ENCODE peak calls at places on chromosomes 1 and 21, in eight cellular contexts. R, N, Z, J, D, M, T and F are unnamed samples.

GRCh38 chr1:93910305-93910704 is 1.1 kb upstream of the GCLM start:
- DNase-seq in R (no peak), N (no peak), Z (no peak), J (no peak), D (no peak), M (no peak), T (no peak), F (no peak)

GRCh38 chr1:200258447-200259375 is 151.1 kb downstream of the ZNF281 start:
- DNase-seq in R (no peak), N (no peak), Z (no peak), J (peak), D (no peak), M (peak), T (no peak), F (no peak)

GRCh38 chr1:2248127-2248826 is 20.2 kb downstream of the SKI start:
- DNase-seq in R (no peak), N (peak), Z (no peak), J (no peak), D (no peak), M (no peak), T (peak), F (no peak)

GRCh38 chr1:48853006-48853405 is 76.3 kb upstream of the BEND5 start:
- DNase-seq in R (no peak), N (no peak), Z (no peak), J (peak), D (peak), M (no peak), T (no peak), F (no peak)

GRCh38 chr21:31888936-31889371 is 16.1 kb downstream of the HUNK start:
- DNase-seq in R (no peak), N (no peak), Z (no peak), J (no peak), D (no peak), M (no peak), T (no peak), F (no peak)

GRCh38 chr1:20603473-20604464 is 14.9 kb downstream of the CDA start:
- DNase-seq in R (no peak), N (no peak), Z (no peak), J (peak), D (no peak), M (no peak), T (no peak), F (no peak)

GRCh38 chr1:10122926-10123325 is 87.4 kb upstream of the KIF1B start:
- DNase-seq in R (no peak), N (no peak), Z (no peak), J (peak), D (peak), M (no peak), T (no peak), F (peak)

GRCh38 chr1:119081267-119081666 is 59.2 kb downstream of the WARS2 start:
- DNase-seq in R (no peak), N (no peak), Z (no peak), J (peak), D (peak), M (no peak), T (no peak), F (no peak)

GRCh38 chr1:17597651-17598050 is 58.2 kb downstream of the ARHGEF10L start:
- DNase-seq in R (no peak), N (no peak), Z (no peak), J (no peak), D (no peak), M (no peak), T (no peak), F (no peak)

GRCh38 chr1:33464552-33464951 is 7.9 kb upstream of the ZSCAN20 start:
- DNase-seq in R (no peak), N (no peak), Z (no peak), J (no peak), D (no peak), M (no peak), T (no peak), F (no peak)

GRCh38 chr1:1082239-1083180 is 8.4 kb upstream of the RNF223 start:
- DNase-seq in R (peak), N (peak), Z (peak), J (no peak), D (no peak), M (no peak), T (no peak), F (no peak)

GRCh38 chr1:204102029-204102611 is 29.2 kb downstream of the SOX13 start:
- DNase-seq in R (no peak), N (no peak), Z (no peak), J (no peak), D (no peak), M (no peak), T (no peak), F (no peak)

GRCh38 chr1:1088801-1089680 is 14.9 kb upstream of the RNF223 start:
- DNase-seq in R (no peak), N (no peak), Z (peak), J (no peak), D (no peak), M (no peak), T (no peak), F (no peak)

GRCh38 chr1:25927541-25928265 is 21.5 kb upstream of the STMN1 start:
- DNase-seq in R (no peak), N (no peak), Z (no peak), J (no peak), D (no peak), M (no peak), T (no peak), F (no peak)

GRCh38 chr1:239977414-239977813 is 114.3 kb upstream of the FMN2 start:
- DNase-seq in R (no peak), N (no peak), Z (no peak), J (no peak), D (no peak), M (no peak), T (no peak), F (no peak)

GRCh38 chr1:182173791-182174190 is 112.3 kb upstream of the ZNF648 start:
- DNase-seq in R (peak), N (peak), Z (peak), J (no peak), D (no peak), M (no peak), T (peak), F (no peak)

GRCh38 chr1:88736633-88737248 is 52.7 kb downstream of the PKN2 start:
- DNase-seq in R (no peak), N (no peak), Z (no peak), J (peak), D (no peak), M (peak), T (no peak), F (no peak)

GRCh38 chr1:100036718-100037664 is 67.2 kb downstream of the SLC35A3 start:
- DNase-seq in R (no peak), N (no peak), Z (no peak), J (peak), D (no peak), M (peak), T (no peak), F (no peak)

DNA sequence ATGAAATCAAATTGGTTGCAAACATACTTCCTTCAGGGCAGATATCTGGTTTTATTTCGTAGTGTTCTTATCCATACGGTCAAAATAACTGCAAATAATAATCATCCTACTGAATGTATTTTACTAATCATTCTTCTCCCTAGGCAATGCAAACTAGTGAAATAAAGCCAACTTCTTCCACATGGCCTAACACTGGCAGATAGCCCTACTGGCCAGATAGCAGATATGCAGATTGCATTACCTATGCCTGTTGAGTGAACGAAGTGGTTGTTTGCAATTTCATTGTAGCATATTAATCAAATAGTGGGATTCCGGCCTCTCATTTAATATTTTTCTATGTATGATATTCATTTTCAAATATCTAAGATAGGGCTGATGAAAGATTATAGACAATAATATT is 116.2 kb downstream of the CENPF start:
- DNase-seq in R (no peak), N (no peak), Z (no peak), J (no peak), D (no peak), M (no peak), T (no peak), F (no peak)
- TF ChIP-seq CTCF in R (no peak), N (no peak), Z (no peak), J (peak), D (peak), M (no peak), T (no peak), F (peak)

GRCh38 chr1:113390871-113391642 is 742 bp downstream of the MAGI3 start:
- DNase-seq in R (peak), N (peak), Z (peak), J (peak), D (no peak), M (peak), T (peak), F (no peak)

GRCh38 chr1:113391643-113392271 is 1.4 kb downstream of the MAGI3 start:
- DNase-seq in R (peak), N (peak), Z (no peak), J (no peak), D (no peak), M (peak), T (no peak), F (no peak)

GRCh38 chr1:113394863-113395259 is 4.5 kb downstream of the MAGI3 start:
- DNase-seq in R (no peak), N (no peak), Z (no peak), J (no peak), D (no peak), M (no peak), T (no peak), F (no peak)

GRCh38 chr1:113394043-113394862 is 3.9 kb downstream of the MAGI3 start:
- DNase-seq in R (no peak), N (no peak), Z (no peak), J (no peak), D (no peak), M (no peak), T (no peak), F (no peak)

DNA sequence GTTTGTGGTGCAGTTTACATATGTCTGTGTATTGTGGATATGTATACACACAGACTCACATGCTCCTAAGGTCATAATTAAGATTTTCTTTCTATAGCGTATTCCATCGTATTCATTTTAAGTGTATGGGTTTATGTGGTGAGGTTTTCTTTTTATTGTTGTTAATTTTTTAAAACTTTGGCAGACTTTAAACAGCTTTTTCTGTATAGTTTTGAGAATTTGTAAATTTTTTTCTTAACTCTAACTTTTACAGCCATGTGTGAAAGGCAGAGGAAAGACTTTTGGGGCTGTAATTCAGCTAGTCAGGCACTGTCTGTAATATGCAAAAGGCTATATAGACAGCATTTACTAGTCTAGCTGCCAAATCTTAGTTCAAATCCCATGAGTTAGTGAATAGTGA is 2.2 kb downstream of the MAGI3 start:
- DNase-seq in R (no peak), N (no peak), Z (no peak), J (no peak), D (no peak), M (no peak), T (no peak), F (no peak)
- H3K4me3 ChIP-seq in R (no peak), N (peak), Z (peak), J (no peak), D (peak), M (no peak), T (peak), F (peak)

GRCh38 chr21:43919871-43920801 is 55.1 kb downstream of the AGPAT3 start:
- DNase-seq in R (no peak), N (no peak), Z (peak), J (no peak), D (no peak), M (peak), T (no peak), F (no peak)

GRCh38 chr21:43922949-43923348 is 57.9 kb downstream of the AGPAT3 start:
- DNase-seq in R (no peak), N (peak), Z (no peak), J (no peak), D (no peak), M (no peak), T (no peak), F (no peak)

GRCh38 chr21:43921979-43922945 is 57.2 kb downstream of the AGPAT3 start:
- DNase-seq in R (peak), N (no peak), Z (peak), J (peak), D (no peak), M (peak), T (no peak), F (no peak)

GRCh38 chr21:43923391-43923790 is 58.4 kb downstream of the AGPAT3 start:
- DNase-seq in R (no peak), N (no peak), Z (no peak), J (peak), D (no peak), M (no peak), T (no peak), F (peak)

GRCh38 chr21:43921602-43921978 is 56.6 kb downstream of the AGPAT3 start:
- DNase-seq in R (no peak), N (no peak), Z (peak), J (no peak), D (no peak), M (peak), T (no peak), F (no peak)
- TF ChIP-seq CTCF in R (no peak), N (no peak), Z (no peak), J (no peak), D (no peak), M (no peak), T (no peak), F (no peak)

GRCh38 chr1:50979964-50980363 is 9.9 kb downstream of the CDKN2C start:
- DNase-seq in R (no peak), N (no peak), Z (no peak), J (no peak), D (no peak), M (no peak), T (no peak), F (no peak)

GRCh38 chr1:50980505-50980904 is 10.5 kb downstream of the CDKN2C start:
- DNase-seq in R (no peak), N (no peak), Z (no peak), J (no peak), D (no peak), M (no peak), T (no peak), F (no peak)

GRCh38 chr1:50977575-50978143 is 7.6 kb downstream of the CDKN2C start:
- DNase-seq in R (peak), N (peak), Z (peak), J (peak), D (no peak), M (peak), T (peak), F (no peak)

GRCh38 chr1:50978144-50978851 is 8.3 kb downstream of the CDKN2C start:
- DNase-seq in R (peak), N (peak), Z (peak), J (peak), D (no peak), M (peak), T (peak), F (no peak)

DNA sequence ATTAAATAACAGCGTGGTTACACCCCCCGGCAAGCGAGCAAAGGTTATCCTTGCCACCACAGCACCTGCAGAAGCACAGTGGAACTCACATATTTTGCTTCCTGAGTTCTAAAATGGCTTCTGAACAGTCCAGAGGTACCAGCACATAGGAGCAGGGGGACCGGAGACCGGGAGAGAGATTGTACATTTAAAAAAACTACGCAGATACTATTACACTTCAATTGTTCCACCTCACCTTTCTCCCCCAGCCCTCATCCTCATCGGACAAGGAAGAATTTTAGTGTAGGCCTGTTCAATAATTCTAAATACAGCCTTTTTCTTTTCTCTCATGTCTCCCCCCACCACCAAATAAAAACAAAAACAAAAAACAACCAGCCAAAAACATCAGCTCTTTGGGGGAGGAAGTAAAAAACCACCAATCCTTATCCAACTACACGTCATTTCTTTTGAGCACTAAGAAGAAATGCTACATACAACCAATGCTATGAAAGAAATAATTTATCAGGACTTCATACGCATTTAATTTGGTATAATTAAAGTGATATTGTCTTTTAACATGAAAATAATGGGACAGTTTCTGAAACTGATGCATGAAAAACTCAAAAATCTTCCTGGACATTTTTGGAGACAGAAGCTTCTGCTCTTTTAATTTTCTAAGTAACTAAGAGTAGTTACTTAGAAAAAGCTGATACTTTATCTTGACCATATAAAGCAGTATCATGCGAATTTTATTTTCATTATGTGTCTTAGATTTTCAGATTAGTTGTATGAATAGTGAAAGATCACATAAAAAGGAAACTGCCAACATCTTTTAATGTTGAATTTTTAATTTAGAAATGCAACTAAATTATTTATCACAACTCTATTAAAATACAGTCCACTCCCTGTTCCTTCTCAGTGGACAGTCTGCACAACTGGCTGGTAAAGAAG is 9.1 kb downstream of the CDKN2C start:
- DNase-seq in R (no peak), N (no peak), Z (no peak), J (peak), D (no peak), M (peak), T (no peak), F (no peak)
- H3K4me3 ChIP-seq in R (peak), N (peak), Z (peak), J (no peak), D (peak), M (peak), T (peak), F (peak)